ENCODE peak calls at places on chromosomes 5 and 9, in four cellular contexts. Z, A, T and O are unnamed samples.
A peak's percentile ranks its signal among the peaks of the same experiment; 100 is the strongest.

GRCh38 chr9:70510157-70510770 is 95.8 kb upstream of the KLF9 start:
- DNase-seq in A (peak; percentile 59), Z (no peak), T (no peak), O (peak; percentile 36)

GRCh38 chr5:163489055-163489744 is 16.2 kb upstream of the MAT2B start:
- DNase-seq in T (no peak), Z (no peak), A (no peak), O (no peak)

GRCh38 chr5:79318935-79319614 is 83.1 kb downstream of the JMY start:
- DNase-seq in A (no peak), T (no peak), Z (no peak), O (no peak)

GRCh38 chr5:37477426-37477825 is 98.3 kb downstream of the WDR70 start:
- DNase-seq in T (no peak), A (no peak), Z (no peak), O (no peak)

GRCh38 chr5:89351232-89351631 is 468.2 kb upstream of the MEF2C start:
- DNase-seq in Z (no peak), A (no peak), T (no peak), O (no peak)

GRCh38 chr5:154664869-154665268 is 90.3 kb upstream of the LARP1 start:
- DNase-seq in A (no peak), T (no peak), Z (no peak), O (no peak)

GRCh38 chr5:73387630-73388370 is 60.8 kb downstream of the FOXD1 start:
- DNase-seq in Z (no peak), A (no peak), T (no peak), O (no peak)

GRCh38 chr5:149757956-149758355 is 27.8 kb downstream of the PPARGC1B start:
- DNase-seq in T (no peak), A (no peak), Z (no peak), O (no peak)

GRCh38 chr5:123512631-123513461 is 869 bp downstream of the CSNK1G3 start:
- DNase-seq in A (peak; percentile 64), Z (peak; percentile 27), T (peak; percentile 71), O (peak; percentile 25)

GRCh38 chr9:136946893-136947891 is 2.1 kb downstream of the C8G start:
- DNase-seq in T (peak; percentile 68), Z (no peak), A (no peak), O (no peak)

GRCh38 chr9:128552153-128552743 is at the start of gene SPTAN1:
- DNase-seq in A (peak; percentile 91), T (peak; percentile 96), Z (peak; percentile 94), O (peak; percentile 85)

GRCh38 chr5:61018102-61018501 is 73.1 kb downstream of the NDUFAF2 start:
- DNase-seq in T (no peak), Z (no peak), A (no peak), O (no peak)

GRCh38 chr9:71909887-71910601 is 949 bp downstream of the ABHD17B start:
- DNase-seq in T (peak; percentile 79), A (peak; percentile 64), Z (peak; percentile 46), O (peak; percentile 57)

GRCh38 chr5:81097733-81098132 is 135.4 kb upstream of the CKMT2 start:
- DNase-seq in A (no peak), Z (no peak), T (no peak), O (no peak)

GRCh38 chr9:36748322-36748899 is 175.7 kb downstream of the MELK start:
- DNase-seq in A (peak; percentile 62), T (no peak), Z (no peak), O (peak; percentile 13)

GRCh38 chr9:131502781-131503625 is at the start of gene POMT1:
- DNase-seq in T (peak; percentile 93), A (peak; percentile 88), Z (peak; percentile 81), O (peak; percentile 88)

GRCh38 chr9:32928145-32928763 is 73.2 kb downstream of the APTX start:
- DNase-seq in A (no peak), Z (no peak), T (no peak), O (no peak)

GRCh38 chr9:18260527-18260926 is 213.4 kb upstream of the ADAMTSL1 start:
- DNase-seq in A (no peak), T (peak; percentile 73), Z (peak; percentile 40), O (no peak)

GRCh38 chr5:9112520-9113291 is 433.2 kb downstream of the SEMA5A start:
- DNase-seq in Z (no peak), T (no peak), A (no peak), O (no peak)

GRCh38 chr9:70641031-70641430 is 226.6 kb upstream of the KLF9 start:
- DNase-seq in A (no peak), Z (no peak), T (no peak), O (no peak)

GRCh38 chr5:119070828-119071572 is at the start of gene DMXL1:
- DNase-seq in A (peak; percentile 100), Z (peak; percentile 99), T (peak; percentile 100), O (peak; percentile 100)
- TF ChIP-seq POLR2A in A (peak; percentile 72), Z (peak; percentile 47), T (peak; percentile 79), O (peak; percentile 93)

GRCh38 chr5:108366500-108366899 is 15.4 kb downstream of the FBXL17 start:
- DNase-seq in Z (no peak), A (no peak), T (no peak), O (no peak)

GRCh38 chr5:108361239-108361638 is 20.7 kb downstream of the FBXL17 start:
- DNase-seq in A (no peak), Z (no peak), T (no peak), O (no peak)

GRCh38 chr5:108360280-108360679 is 21.6 kb downstream of the FBXL17 start:
- DNase-seq in Z (no peak), A (no peak), T (no peak), O (no peak)

GRCh38 chr5:108356286-108356685 is 25.6 kb downstream of the FBXL17 start:
- DNase-seq in T (no peak), Z (no peak), A (no peak), O (no peak)

GRCh38 chr5:108361771-108362170 is 20.1 kb downstream of the FBXL17 start:
- DNase-seq in A (no peak), T (no peak), Z (no peak), O (no peak)
- H3K36me3 ChIP-seq in A (no peaks in the 10 kb centered on the region), T (no peaks in the 10 kb centered on the region), Z (no peaks in the 10 kb centered on the region), O (no peaks in the 10 kb centered on the region)

DNA sequence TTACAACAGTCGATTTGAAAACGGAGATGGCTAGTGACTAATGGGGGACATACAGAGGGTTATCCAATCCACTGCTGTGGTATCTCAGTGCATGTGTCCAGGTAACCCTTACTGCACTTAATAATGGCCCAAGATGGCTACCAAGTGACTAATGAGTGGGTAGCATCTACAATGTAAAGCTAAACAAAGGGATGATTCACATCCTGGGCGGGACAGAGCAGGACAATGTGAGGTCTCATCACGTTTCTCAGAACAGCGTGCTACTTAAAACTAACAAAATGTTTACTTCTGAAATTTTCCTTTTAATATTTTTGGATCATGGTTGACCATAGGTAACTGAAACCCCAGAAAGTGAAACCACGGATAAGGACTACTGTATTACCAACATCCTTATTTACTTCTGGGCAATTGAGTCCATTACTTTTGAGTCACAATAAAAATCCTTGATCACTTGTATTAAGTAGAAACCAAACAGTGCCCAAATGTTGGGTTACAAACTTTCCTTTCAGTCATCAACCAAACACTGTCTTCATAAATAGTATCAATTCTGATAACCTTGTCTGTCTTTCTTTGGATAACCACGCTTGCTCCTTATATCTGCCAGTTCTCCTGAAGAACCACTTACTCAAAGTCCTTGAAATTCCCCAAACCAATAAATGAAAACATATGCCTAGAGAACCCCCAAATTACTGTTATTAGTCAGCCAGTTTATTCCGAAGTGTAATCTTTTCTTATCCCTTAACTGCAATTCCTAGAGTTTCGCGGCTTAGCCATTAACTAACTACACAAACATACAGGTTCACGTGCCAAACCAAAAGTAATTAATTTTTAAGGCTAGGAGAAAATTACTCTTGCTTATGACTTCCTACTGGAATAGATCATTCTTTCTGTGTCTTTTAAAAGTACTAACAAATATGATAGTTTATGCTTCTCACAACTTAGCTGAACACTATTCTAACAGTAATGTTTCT is 59.7 kb downstream of the ELL2 start:
- DNase-seq in A (no peak), T (no peak), Z (no peak), O (no peak)
- TF ChIP-seq POLR2A in A (no peak), T (no peak), Z (no peak), O (no peak)

GRCh38 chr9:98080780-98081179 is 24.2 kb downstream of the NANS start:
- DNase-seq in Z (no peak), A (no peak), T (no peak), O (no peak)
- H3K36me3 ChIP-seq in Z (no peaks in the 10 kb centered on the region), A (no peaks in the 10 kb centered on the region), T (peaks cover 4% of the 10 kb centered on the region), O (peaks cover 27% of the 10 kb centered on the region)

DNA sequence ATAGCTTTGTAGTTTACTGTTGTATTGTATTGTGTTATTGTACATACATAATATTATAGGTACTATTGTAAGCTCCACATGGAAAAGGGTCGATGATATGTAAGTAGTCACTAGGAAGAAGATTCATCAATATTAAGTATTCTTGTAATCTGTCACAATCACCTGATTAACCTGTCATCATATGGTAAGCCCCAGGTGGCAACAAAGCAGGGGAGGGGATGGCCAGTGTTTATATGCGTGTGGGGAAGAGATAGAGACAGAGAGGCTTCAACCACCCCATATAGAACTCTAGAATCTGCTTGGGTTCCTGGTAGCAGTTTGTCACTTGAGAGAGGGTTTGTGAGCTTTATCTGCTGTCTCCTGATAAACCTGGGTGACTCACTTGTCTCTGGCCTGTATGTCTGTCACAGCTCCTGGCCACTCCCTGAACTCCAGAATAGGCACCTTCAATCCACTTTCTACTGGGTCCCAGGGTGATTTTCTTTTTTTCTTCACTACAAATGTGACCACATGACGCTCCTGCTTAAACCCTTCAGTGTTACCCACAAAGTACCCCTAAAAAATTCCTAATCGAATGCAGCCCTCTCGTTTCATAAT is 48.9 kb upstream of the CPEB4 start:
- DNase-seq in Z (no peak), T (no peak), A (no peak), O (no peak)
- TF ChIP-seq POLR2A in Z (no peak), T (no peak), A (no peak), O (no peak)

DNA sequence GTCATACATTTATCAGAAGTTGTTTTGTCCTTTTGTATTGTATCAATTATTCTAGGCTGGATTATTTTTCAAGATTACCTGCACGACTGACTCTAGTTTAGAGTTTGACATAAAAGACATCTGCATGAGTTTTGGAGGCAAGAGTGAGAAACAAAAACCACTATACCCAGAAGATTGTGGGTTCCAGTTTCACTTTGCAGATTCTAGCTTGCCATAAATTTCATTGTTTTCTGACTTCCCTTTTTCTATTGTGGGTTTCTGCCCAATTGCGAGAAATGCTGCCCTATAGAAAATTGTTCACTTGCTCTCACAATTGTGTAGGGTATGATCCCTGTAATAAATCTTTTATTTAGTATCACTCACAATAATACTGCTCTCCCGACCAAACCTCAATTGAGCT is 1043.4 kb upstream of the CDH10 start:
- DNase-seq in A (no peak), T (no peak), Z (no peak), O (no peak)
- H3K36me3 ChIP-seq in A (no peaks in the 10 kb centered on the region), T (no peaks in the 10 kb centered on the region), Z (no peaks in the 10 kb centered on the region), O (no peaks in the 10 kb centered on the region)

DNA sequence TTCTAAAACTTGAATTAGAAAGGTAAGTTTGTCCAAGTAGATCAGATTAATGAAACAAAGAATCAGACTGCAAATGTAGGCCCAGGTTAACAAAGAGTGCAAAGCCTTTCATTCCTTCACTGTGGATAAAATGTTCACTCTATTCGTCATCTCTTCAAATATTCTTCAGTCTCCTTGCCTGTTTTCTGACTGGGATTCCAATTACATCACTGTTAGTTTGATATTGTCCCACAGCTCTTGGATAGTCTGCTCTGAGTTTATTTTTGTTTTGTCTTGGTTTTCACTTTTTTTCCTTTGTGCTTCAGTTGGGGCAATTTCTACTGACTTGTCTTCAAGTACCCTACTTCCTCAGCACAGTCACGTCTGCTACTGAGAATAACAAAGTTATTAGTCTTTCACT is 38.5 kb upstream of the GZMA start:
- DNase-seq in A (no peak), T (no peak), Z (no peak), O (no peak)
- TF ChIP-seq POLR2A in A (no peak), T (no peak), Z (no peak), O (no peak)

GRCh38 chr5:144167998-144168397 is 2.5 kb downstream of the YIPF5 start:
- DNase-seq in Z (no peak), T (no peak), A (no peak), O (no peak)
- H3K36me3 ChIP-seq in Z (no peaks in the 10 kb centered on the region), T (peaks cover 3% of the 10 kb centered on the region), A (no peaks in the 10 kb centered on the region), O (peaks cover 11% of the 10 kb centered on the region)